ENCODE peak calls at places on chromosomes 13 and 19, in six cellular contexts. V is NT2/D1, B is K562, Y is neural progenitor cell, Q is PC-3, J is GM12878. Z is an unnamed sample.

GRCh38 chr19:44682807-44683206 is 11.5 kb downstream of the CEACAM19 start:
- DNase-seq in Y (no peak), Q (no peak), J (no peak), V (no peak), B (no peak), Z (no peak)

GRCh38 chr13:48998893-48999292 is 23.2 kb downstream of the FNDC3A start:
- DNase-seq in Q (no peak), B (no peak), Y (no peak), J (no peak), V (no peak), Z (no peak)

GRCh38 chr19:14203258-14203657 is 2.7 kb downstream of the ADGRL1 start:
- DNase-seq in Q (no peak), B (no peak), Y (no peak), J (no peak), V (no peak), Z (no peak)

GRCh38 chr19:30861896-30862295 is 487.3 kb downstream of the TSHZ3 start:
- DNase-seq in J (no peak), B (no peak), Q (no peak), V (no peak), Y (no peak), Z (peak)

GRCh38 chr13:76014618-76015315 is 378.6 kb downstream of the LMO7 start:
- DNase-seq in Q (peak), Y (no peak), J (no peak), B (no peak), V (no peak), Z (no peak)

GRCh38 chr19:34341935-34342680 is 22.9 kb upstream of the GPI start:
- DNase-seq in B (no peak), Y (no peak), J (no peak), V (no peak), Q (no peak), Z (no peak)

GRCh38 chr13:113152894-113153809 is 5.3 kb upstream of the PROZ start:
- DNase-seq in Q (peak), J (no peak), B (peak), V (no peak), Y (peak), Z (peak)

GRCh38 chr19:50384685-50385535 is 763 bp downstream of the POLD1 start:
- DNase-seq in J (no peak), V (no peak), Q (peak), Y (peak), B (peak), Z (no peak)

GRCh38 chr19:42175952-42176648 is 41.4 kb downstream of the DEDD2 start:
- DNase-seq in Y (peak), J (no peak), Q (peak), V (peak), B (no peak), Z (peak)

GRCh38 chr19:4971816-4972495 is 3.0 kb downstream of the KDM4B start:
- DNase-seq in Y (no peak), V (no peak), Q (no peak), J (no peak), B (no peak), Z (no peak)
- H3K9ac ChIP-seq in Y (no peak), V (peak), Q (no peak), J (peak), B (peak), Z (no peak)

GRCh38 chr19:46630806-46631205 is 5.2 kb downstream of the GNG8 start:
- DNase-seq in Y (no peak), Q (no peak), V (no peak), J (no peak), B (no peak), Z (no peak)
- H3K9ac ChIP-seq in Y (no peak), Q (no peak), V (no peak), J (no peak), B (peak), Z (no peak)

GRCh38 chr19:10830941-10831779 is 4.9 kb downstream of the TMED1 start:
- DNase-seq in B (no peak), V (no peak), Q (no peak), J (no peak), Y (no peak), Z (no peak)
- H3K9ac ChIP-seq in B (peak), V (no peak), Q (no peak), J (no peak), Y (no peak), Z (no peak)

GRCh38 chr19:40273469-40274360 is 11.4 kb downstream of the AKT2 start:
- DNase-seq in Q (no peak), B (no peak), V (no peak), J (no peak), Y (no peak), Z (no peak)

GRCh38 chr19:40270362-40271089 is 14.6 kb downstream of the AKT2 start:
- DNase-seq in J (no peak), B (peak), V (no peak), Y (peak), Q (no peak), Z (peak)

GRCh38 chr19:40269216-40269940 is 15.8 kb downstream of the AKT2 start:
- DNase-seq in Q (no peak), B (no peak), Y (no peak), V (no peak), J (no peak), Z (no peak)

GRCh38 chr19:40272261-40272660 is 12.9 kb downstream of the AKT2 start:
- DNase-seq in B (peak), Y (no peak), V (no peak), Q (no peak), J (no peak), Z (no peak)

DNA sequence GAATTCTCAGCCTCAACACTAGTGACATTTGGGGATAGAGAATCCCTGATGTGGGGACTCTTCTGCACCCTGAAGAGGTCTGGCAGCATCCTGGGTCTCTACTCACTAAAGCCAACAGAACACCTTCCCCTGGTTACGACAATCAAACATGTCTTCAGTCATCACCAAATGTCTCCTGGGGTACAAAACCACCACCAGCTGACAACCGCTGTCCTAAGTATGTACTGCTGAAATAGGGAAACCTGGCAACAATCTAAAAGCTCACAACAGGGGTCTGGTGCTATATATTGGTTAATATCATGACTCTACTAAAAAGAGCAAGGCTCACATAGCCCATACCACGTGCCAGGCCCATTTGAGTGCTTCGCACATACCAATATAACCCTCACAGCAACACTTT is 13.4 kb downstream of the AKT2 start:
- DNase-seq in Q (no peak), Y (no peak), V (no peak), J (no peak), B (no peak), Z (no peak)
- H3K9ac ChIP-seq in Q (no peak), Y (no peak), V (no peak), J (no peak), B (peak), Z (no peak)

Z was measured in endodermal cell.